ENCODE peak calls at places on chromosomes 1 and 21, in nine cellular contexts. One of them, this sample, is unnamed.

GRCh38 chr1:204589409-204590038 is 73.3 kb downstream of the MDM4 start:
- DNase-seq in GM23338: no peak
- DNase-seq in uterus: no peak
- DNase-seq in NB4: no peak
- DNase-seq in HEK293T: no peak
- DNase-seq in left ventricle myocardium inferior: no peak
- DNase-seq in NCI-H446 treated with DMSO at 0.1 percent for 48 hours: no peak
- DNase-seq in fibroblast of the conjunctiva: no peak
- DNase-seq in NCI-H774: no peak
- DNase-seq in this sample: no peak

GRCh38 chr1:99264201-99265021 is at the start of gene PLPPR4:
- DNase-seq in left ventricle myocardium inferior: peak; percentile 39
- DNase-seq in fibroblast of the conjunctiva: no peak
- DNase-seq in NCI-H446 treated with DMSO at 0.1 percent for 48 hours: peak; percentile 24
- DNase-seq in NCI-H774: peak; percentile 52
- DNase-seq in uterus: peak; percentile 13
- DNase-seq in NB4: no peak
- DNase-seq in GM23338: peak; percentile 82
- DNase-seq in HEK293T: peak; percentile 78
- DNase-seq in this sample: peak; percentile 90

GRCh38 chr1:58896211-58897183 is 112.7 kb upstream of the JUN start:
- DNase-seq in NCI-H774: peak; percentile 50
- DNase-seq in HEK293T: no peak
- DNase-seq in fibroblast of the conjunctiva: no peak
- DNase-seq in left ventricle myocardium inferior: peak; percentile 74
- DNase-seq in GM23338: no peak
- DNase-seq in uterus: peak; percentile 47
- DNase-seq in NB4: peak; percentile 92
- DNase-seq in NCI-H446 treated with DMSO at 0.1 percent for 48 hours: no peak
- DNase-seq in this sample: peak; percentile 69

GRCh38 chr1:151891515-151891914 is 17.8 kb downstream of the THEM4 start:
- DNase-seq in GM23338: no peak
- DNase-seq in NCI-H774: no peak
- DNase-seq in left ventricle myocardium inferior: no peak
- DNase-seq in uterus: no peak
- DNase-seq in NCI-H446 treated with DMSO at 0.1 percent for 48 hours: no peak
- DNase-seq in NB4: no peak
- DNase-seq in HEK293T: no peak
- DNase-seq in fibroblast of the conjunctiva: no peak
- DNase-seq in this sample: no peak

GRCh38 chr1:5744911-5745431 is 247.3 kb downstream of the NPHP4 start:
- DNase-seq in NCI-H446 treated with DMSO at 0.1 percent for 48 hours: no peak
- DNase-seq in uterus: no peak
- DNase-seq in HEK293T: no peak
- DNase-seq in left ventricle myocardium inferior: no peak
- DNase-seq in NCI-H774: no peak
- DNase-seq in NB4: peak; percentile 21
- DNase-seq in GM23338: no peak
- DNase-seq in fibroblast of the conjunctiva: no peak
- DNase-seq in this sample: peak; percentile 67

GRCh38 chr1:43572084-43572483 is 41.4 kb downstream of the PTPRF start:
- DNase-seq in left ventricle myocardium inferior: no peak
- DNase-seq in fibroblast of the conjunctiva: no peak
- DNase-seq in NCI-H774: no peak
- DNase-seq in NCI-H446 treated with DMSO at 0.1 percent for 48 hours: no peak
- DNase-seq in NB4: no peak
- DNase-seq in GM23338: no peak
- DNase-seq in uterus: no peak
- DNase-seq in HEK293T: no peak
- DNase-seq in this sample: no peak

GRCh38 chr21:46071082-46071481 is 26.8 kb upstream of the COL6A2 start:
- DNase-seq in GM23338: no peak
- DNase-seq in HEK293T: no peak
- DNase-seq in left ventricle myocardium inferior: no peak
- DNase-seq in NCI-H446 treated with DMSO at 0.1 percent for 48 hours: no peak
- DNase-seq in uterus: no peak
- DNase-seq in NCI-H774: no peak
- DNase-seq in NB4: no peak
- DNase-seq in fibroblast of the conjunctiva: no peak
- DNase-seq in this sample: peak; percentile 22

GRCh38 chr1:161001537-161001936 is 19.4 kb downstream of the F11R start:
- DNase-seq in NCI-H774: no peak
- DNase-seq in HEK293T: no peak
- DNase-seq in left ventricle myocardium inferior: no peak
- DNase-seq in fibroblast of the conjunctiva: no peak
- DNase-seq in NB4: no peak
- DNase-seq in GM23338: no peak
- DNase-seq in NCI-H446 treated with DMSO at 0.1 percent for 48 hours: no peak
- DNase-seq in uterus: no peak
- DNase-seq in this sample: no peak

GRCh38 chr21:45449658-45450502 is 44.9 kb downstream of the COL18A1 start:
- DNase-seq in NB4: no peak
- DNase-seq in uterus: no peak
- DNase-seq in left ventricle myocardium inferior: peak; percentile 7
- DNase-seq in NCI-H446 treated with DMSO at 0.1 percent for 48 hours: no peak
- DNase-seq in GM23338: no peak
- DNase-seq in fibroblast of the conjunctiva: no peak
- DNase-seq in NCI-H774: no peak
- DNase-seq in HEK293T: no peak
- DNase-seq in this sample: no peak

GRCh38 chr1:116738673-116739370 is 15.4 kb upstream of the CD2 start:
- DNase-seq in NB4: no peak
- DNase-seq in NCI-H774: no peak
- DNase-seq in NCI-H446 treated with DMSO at 0.1 percent for 48 hours: no peak
- DNase-seq in HEK293T: no peak
- DNase-seq in left ventricle myocardium inferior: no peak
- DNase-seq in uterus: no peak
- DNase-seq in fibroblast of the conjunctiva: no peak
- DNase-seq in GM23338: no peak
- DNase-seq in this sample: no peak

GRCh38 chr1:147833231-147833840 is 69.3 kb upstream of the GJA8 start:
- DNase-seq in left ventricle myocardium inferior: no peak
- DNase-seq in HEK293T: no peak
- DNase-seq in NB4: no peak
- DNase-seq in uterus: no peak
- DNase-seq in fibroblast of the conjunctiva: no peak
- DNase-seq in NCI-H774: no peak
- DNase-seq in GM23338: no peak
- DNase-seq in NCI-H446 treated with DMSO at 0.1 percent for 48 hours: no peak
- DNase-seq in this sample: peak; percentile 94

GRCh38 chr1:159854101-159854692 is 8.3 kb downstream of the VSIG8 start:
- DNase-seq in HEK293T: peak; percentile 42
- DNase-seq in GM23338: peak; percentile 72
- DNase-seq in uterus: peak; percentile 71
- DNase-seq in NCI-H446 treated with DMSO at 0.1 percent for 48 hours: no peak
- DNase-seq in NCI-H774: peak; percentile 52
- DNase-seq in NB4: peak; percentile 29
- DNase-seq in fibroblast of the conjunctiva: peak; percentile 26
- DNase-seq in left ventricle myocardium inferior: peak; percentile 86
- DNase-seq in this sample: peak; percentile 81

GRCh38 chr21:44085491-44086321 is 21.5 kb upstream of the PWP2 start:
- DNase-seq in HEK293T: no peak
- DNase-seq in left ventricle myocardium inferior: peak; percentile 36
- DNase-seq in NB4: peak; percentile 9
- DNase-seq in NCI-H774: no peak
- DNase-seq in uterus: no peak
- DNase-seq in GM23338: no peak
- DNase-seq in NCI-H446 treated with DMSO at 0.1 percent for 48 hours: no peak
- DNase-seq in fibroblast of the conjunctiva: no peak
- DNase-seq in this sample: no peak

GRCh38 chr1:186923434-186923833 is 94.7 kb downstream of the PLA2G4A start:
- DNase-seq in NCI-H446 treated with DMSO at 0.1 percent for 48 hours: no peak
- DNase-seq in NB4: peak; percentile 2
- DNase-seq in NCI-H774: no peak
- DNase-seq in GM23338: no peak
- DNase-seq in HEK293T: no peak
- DNase-seq in uterus: no peak
- DNase-seq in left ventricle myocardium inferior: no peak
- DNase-seq in fibroblast of the conjunctiva: no peak
- DNase-seq in this sample: no peak

GRCh38 chr1:100443739-100444571 is 91.6 kb downstream of the CDC14A start:
- DNase-seq in uterus: no peak
- DNase-seq in left ventricle myocardium inferior: no peak
- DNase-seq in NB4: no peak
- DNase-seq in HEK293T: no peak
- DNase-seq in GM23338: no peak
- DNase-seq in fibroblast of the conjunctiva: no peak
- DNase-seq in NCI-H446 treated with DMSO at 0.1 percent for 48 hours: no peak
- DNase-seq in NCI-H774: no peak
- DNase-seq in this sample: no peak

GRCh38 chr1:86394416-86394815 is 1.7 kb downstream of the ODF2L start:
- DNase-seq in uterus: no peak
- DNase-seq in NCI-H446 treated with DMSO at 0.1 percent for 48 hours: no peak
- DNase-seq in NCI-H774: no peak
- DNase-seq in left ventricle myocardium inferior: no peak
- DNase-seq in fibroblast of the conjunctiva: no peak
- DNase-seq in GM23338: no peak
- DNase-seq in NB4: no peak
- DNase-seq in HEK293T: no peak
- DNase-seq in this sample: no peak